ENCODE peak calls at places on chromosomes 3 and 15, in five cellular contexts. Z, V, A, P and T are unnamed samples.

GRCh38 chr3:134039161-134039862 is 9.6 kb upstream of the SLCO2A1 start:
- DNase-seq in Z (no peak), V (no peak), A (no peak), P (no peak), T (no peak)

GRCh38 chr15:35087759-35088158 is 2.7 kb upstream of the NANOGP8 start:
- DNase-seq in Z (no peak), V (no peak), A (no peak), P (no peak), T (no peak)

GRCh38 chr3:183253364-183253960 is 409 bp downstream of the B3GNT5 start:
- DNase-seq in Z (peak; percentile 88), V (peak; percentile 67), A (peak; percentile 83), P (no peak), T (peak; percentile 80)

GRCh38 chr3:98699132-98699531 is 64.0 kb upstream of the ST3GAL6 start:
- DNase-seq in Z (no peak), V (no peak), A (no peak), P (no peak), T (no peak)

GRCh38 chr3:78785004-78785403 is 982.8 kb downstream of the ROBO1 start:
- DNase-seq in Z (no peak), V (peak; percentile 18), A (no peak), P (no peak), T (no peak)

GRCh38 chr3:29759021-29759359 is 478.1 kb downstream of the RBMS3 start:
- DNase-seq in Z (no peak), V (no peak), A (no peak), P (no peak), T (peak; percentile 31)

GRCh38 chr15:71444032-71444810 is 328.9 kb downstream of the THSD4 start:
- DNase-seq in Z (no peak), V (no peak), A (no peak), P (no peak), T (no peak)

GRCh38 chr3:179186426-179186825 is 38.3 kb downstream of the PIK3CA start:
- DNase-seq in Z (no peak), V (peak; percentile 13), A (no peak), P (no peak), T (no peak)

GRCh38 chr15:90211009-90211408 is 9.9 kb downstream of the SEMA4B start:
- DNase-seq in Z (no peak), V (no peak), A (no peak), P (no peak), T (no peak)

GRCh38 chr15:77909131-77909940 is 168.2 kb downstream of the TBC1D2B start:
- DNase-seq in Z (peak; percentile 47), V (no peak), A (no peak), P (no peak), T (no peak)

GRCh38 chr3:156978471-156978961 is 152.4 kb downstream of the LEKR1 start:
- DNase-seq in Z (no peak), V (peak; percentile 25), A (no peak), P (no peak), T (no peak)

GRCh38 chr3:17740703-17741102 is 1.7 kb downstream of the TBC1D5 start:
- DNase-seq in Z (no peak), V (peak; percentile 59), A (no peak), P (no peak), T (no peak)

GRCh38 chr3:129890125-129890524 is 3.4 kb downstream of the TMCC1 start:
- DNase-seq in Z (no peak), V (no peak), A (no peak), P (no peak), T (no peak)

GRCh38 chr3:124019291-124019690 is 27.4 kb upstream of the ROPN1 start:
- DNase-seq in Z (no peak), V (no peak), A (no peak), P (no peak), T (no peak)

GRCh38 chr15:65208656-65209055 is 2.6 kb downstream of the CILP start:
- DNase-seq in Z (no peak), V (no peak), A (no peak), P (no peak), T (no peak)

GRCh38 chr3:97235611-97236315 is 421.4 kb downstream of the EPHA6 start:
- DNase-seq in Z (no peak), V (no peak), A (no peak), P (no peak), T (no peak)

DNA sequence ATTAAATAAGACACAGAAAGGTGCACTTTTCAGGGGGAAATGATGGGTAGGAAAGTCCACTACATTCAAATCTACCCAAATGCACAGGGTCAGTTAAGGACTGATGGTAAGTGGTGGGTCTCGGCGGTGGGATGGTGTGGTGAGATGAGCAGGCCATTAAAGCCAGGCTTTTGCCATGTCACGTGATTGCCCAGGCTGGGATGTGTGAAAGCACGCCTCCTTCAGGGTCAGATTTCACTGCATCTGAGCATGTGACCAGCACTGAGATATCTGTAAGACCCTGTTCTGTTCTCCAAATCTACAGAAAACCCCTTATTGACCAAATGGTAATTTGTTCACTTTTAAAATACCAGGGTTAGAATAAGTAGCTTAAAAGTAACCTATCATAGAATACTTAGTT is 301.5 kb downstream of the MEX3B start:
- DNase-seq in Z (no peak), V (no peak), A (no peak), P (no peak), T (no peak)
- TF ChIP-seq CTCF in Z (no peak), V (no peak), A (no peak), P (no peak), T (no peak)

DNA sequence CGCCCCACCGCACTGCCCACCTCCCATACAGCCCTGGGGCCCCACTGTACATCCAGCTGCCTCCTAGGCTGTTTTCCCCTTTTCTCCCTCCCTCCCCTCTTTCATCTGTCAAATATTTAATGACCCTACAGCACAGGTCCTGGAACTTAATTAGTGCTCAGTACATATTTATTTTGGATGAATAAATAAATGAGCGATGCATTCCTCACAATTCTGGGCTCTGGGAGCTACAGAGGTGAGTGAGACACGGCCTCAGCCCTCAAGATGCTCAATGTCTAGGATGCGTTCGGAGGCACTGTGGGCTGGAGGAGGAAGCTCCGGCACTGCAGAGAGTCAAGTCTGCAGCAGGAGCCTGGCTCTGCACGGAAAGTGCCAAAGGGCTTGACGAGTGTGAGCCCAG is 175.0 kb downstream of the FAM43A start:
- DNase-seq in Z (no peak), V (no peak), A (no peak), P (no peak), T (no peak)
- TF ChIP-seq CTCF in Z (no peak), V (no peak), A (no peak), P (no peak), T (no peak)

GRCh38 chr3:117045143-117045542 is 335.6 kb downstream of the TUSC7 start:
- DNase-seq in Z (no peak), V (no peak), A (no peak), P (no peak), T (no peak)
- TF ChIP-seq CTCF in Z (no peak), V (no peak), A (no peak), P (no peak), T (no peak)

GRCh38 chr3:138114988-138115971 is at the start of gene DZIP1L:
- DNase-seq in Z (peak; percentile 75), V (peak; percentile 68), A (peak; percentile 66), P (no peak), T (peak; percentile 65)
- TF ChIP-seq CTCF in Z (peak; percentile 63), V (no peak), A (peak; percentile 89), P (peak; percentile 45), T (peak; percentile 72)

DNA sequence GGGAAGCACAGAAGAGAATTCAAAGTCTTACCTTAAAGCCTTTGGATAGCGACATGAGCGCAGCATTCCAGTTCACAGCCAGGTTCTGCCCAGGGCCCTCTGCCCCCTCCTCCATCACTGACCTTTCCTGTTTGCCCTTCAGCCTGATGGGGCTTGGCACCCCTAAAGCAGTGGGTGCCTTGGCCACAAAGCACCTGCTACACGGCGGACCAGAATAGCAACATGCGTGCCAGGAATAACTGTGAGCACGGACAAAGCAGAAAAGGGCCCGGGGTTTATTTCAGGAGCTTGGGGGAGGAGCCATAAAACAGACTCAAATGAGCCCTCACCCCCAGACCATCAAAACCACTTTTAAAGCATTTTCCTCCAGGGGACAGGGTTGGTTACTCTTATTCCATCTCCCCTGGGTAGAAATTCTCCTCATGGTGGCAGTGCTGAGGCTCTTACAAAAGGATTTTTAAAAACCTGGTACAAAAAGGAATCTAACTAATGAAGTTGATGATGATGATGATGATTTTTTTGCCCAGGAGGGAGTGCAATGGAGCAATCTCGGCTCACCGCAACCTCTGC is 135.4 kb downstream of the KLF13 start:
- DNase-seq in Z (no peak), V (no peak), A (no peak), P (no peak), T (no peak)
- TF ChIP-seq CTCF in Z (no peak), V (peak; percentile 26), A (no peak), P (no peak), T (no peak)

GRCh38 chr15:84633311-84634227 is 20.5 kb downstream of the WDR73 start:
- DNase-seq in Z (peak; percentile 85), V (peak; percentile 60), A (peak; percentile 63), P (peak; percentile 60), T (peak; percentile 62)
- TF ChIP-seq CTCF in Z (no peak), V (no peak), A (no peak), P (no peak), T (no peak)

DNA sequence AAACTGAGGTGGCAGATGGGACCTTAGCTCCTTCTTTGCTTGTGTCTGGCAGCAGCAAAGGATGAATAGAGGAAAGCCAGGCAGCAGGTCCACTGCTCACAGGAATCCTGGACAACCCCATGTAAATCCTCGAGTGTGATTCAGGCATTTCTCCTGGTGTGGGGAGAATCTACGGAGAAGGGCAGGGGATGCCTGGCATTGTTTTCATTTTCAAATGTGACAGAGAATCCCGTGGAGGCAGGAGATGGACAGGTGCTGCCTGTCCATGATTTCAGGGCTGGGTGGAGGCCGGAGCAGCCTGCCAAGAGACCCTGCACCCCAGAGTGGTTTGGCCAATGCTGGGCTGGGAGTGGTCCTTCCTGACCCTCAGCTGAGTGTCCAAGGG is 1.7 kb downstream of the HRH1 start:
- DNase-seq in Z (no peak), V (no peak), A (no peak), P (no peak), T (no peak)
- TF ChIP-seq CTCF in Z (no peak), V (no peak), A (no peak), P (no peak), T (no peak)

DNA sequence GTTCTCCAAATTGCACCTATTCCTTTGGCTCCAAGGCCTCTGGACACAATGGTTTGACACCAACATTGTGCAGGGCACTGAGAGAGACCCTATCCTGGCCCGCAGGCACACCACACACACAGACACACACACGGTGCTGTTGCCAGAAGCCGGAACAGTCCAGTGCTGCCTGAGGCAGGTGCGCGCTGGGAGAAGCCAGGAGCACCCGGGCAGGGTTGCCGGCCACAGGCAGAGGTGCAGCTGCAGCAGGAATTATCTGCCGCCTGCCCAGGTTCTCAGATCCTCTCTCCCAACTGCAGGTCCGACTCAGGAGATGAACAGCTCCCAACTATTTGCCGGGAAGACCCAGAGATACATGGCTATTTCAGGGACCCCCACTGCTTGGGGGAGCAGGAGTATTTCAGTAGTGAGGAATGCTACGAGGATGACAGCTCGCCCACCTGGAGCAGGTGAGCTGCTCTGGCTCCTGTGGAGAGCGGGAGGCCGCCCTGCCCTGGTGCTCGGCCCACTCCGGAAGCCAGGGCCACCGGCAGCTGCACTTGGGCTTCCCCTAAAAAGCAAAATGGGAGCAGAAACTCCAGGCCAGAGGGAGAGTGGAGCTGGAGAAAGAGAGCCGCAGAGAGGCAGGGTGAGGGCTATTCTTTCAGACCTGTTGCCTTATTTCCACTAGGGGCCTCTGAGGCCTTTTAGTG is 42.9 kb downstream of the CHDH start:
- DNase-seq in Z (no peak), V (no peak), A (no peak), P (no peak), T (no peak)
- TF ChIP-seq CTCF in Z (no peak), V (no peak), A (no peak), P (no peak), T (no peak)